ENCODE peak calls at places on chromosomes 13 and 19, in nine cellular contexts. V is breast epithelium, Q is thyroid gland, C is HCT116, W is Peyer's patch, F is spleen, S is stomach, H is adrenal gland, Z is testis. T is an unnamed sample.

GRCh38 chr19:16429066-16429758 is 42.6 kb downstream of the EPS15L1 start:
- DNase-seq in Q (peak), S (peak), W (no peak), H (peak), C (no peak), Z (peak), V (peak), F (no peak), T (peak)

GRCh38 chr13:110062777-110063442 is 244.0 kb downstream of the COL4A1 start:
- DNase-seq in S (no peak), V (no peak), Z (no peak), W (no peak), F (no peak), H (no peak), Q (no peak), C (no peak), T (no peak)

GRCh38 chr13:38421590-38422560 is 72.2 kb downstream of the UFM1 start:
- DNase-seq in S (no peak), C (no peak), Q (no peak), Z (no peak), F (no peak), H (no peak), V (no peak), W (no peak), T (no peak)

GRCh38 chr19:2251577-2252480 is 2.7 kb downstream of the AMH start:
- DNase-seq in V (no peak), S (no peak), H (no peak), C (no peak), W (no peak), Z (no peak), Q (no peak), F (no peak), T (peak)

GRCh38 chr19:4556574-4557185 is 2.8 kb downstream of the SEMA6B start:
- DNase-seq in V (no peak), S (no peak), Z (peak), Q (no peak), F (no peak), H (peak), C (peak), W (no peak), T (no peak)

GRCh38 chr13:21034602-21035190 is 26.7 kb downstream of the LATS2 start:
- DNase-seq in Q (no peak), C (no peak), W (no peak), Z (no peak), V (no peak), F (no peak), S (no peak), H (no peak), T (peak)

GRCh38 chr19:45976180-45976579 is 2.5 kb upstream of the NOVA2 start:
- DNase-seq in Q (no peak), F (no peak), V (no peak), W (no peak), S (no peak), H (no peak), C (no peak), Z (no peak), T (no peak)

GRCh38 chr19:11963566-11964355 is 1.1 kb upstream of the ZNF763 start:
- DNase-seq in V (peak), C (no peak), S (peak), F (peak), H (peak), W (peak), Q (peak), Z (peak), T (peak)

GRCh38 chr19:10191347-10191746 is 3.4 kb downstream of the DNMT1 start:
- DNase-seq in W (no peak), Z (no peak), H (peak), S (peak), Q (no peak), F (no peak), C (no peak), V (peak), T (no peak)

GRCh38 chr13:32426191-32426980 is 1.5 kb downstream of the N4BP2L1 start:
- DNase-seq in S (no peak), F (peak), W (peak), Z (peak), Q (no peak), H (peak), C (no peak), V (no peak), T (no peak)

GRCh38 chr13:23020246-23020843 is 160.4 kb upstream of the SGCG start:
- DNase-seq in H (peak), S (peak), W (no peak), Q (peak), V (peak), C (peak), F (no peak), Z (peak), T (peak)

GRCh38 chr19:36577271-36577996 is 4.3 kb upstream of the ZNF529 start:
- DNase-seq in V (no peak), S (no peak), C (no peak), Q (no peak), H (no peak), Z (no peak), W (no peak), F (no peak), T (no peak)

GRCh38 chr13:49791753-49792549 is 531 bp downstream of the KPNA3 start:
- DNase-seq in V (peak), S (peak), Z (peak), Q (peak), H (peak), W (no peak), F (peak), C (no peak), T (peak)

GRCh38 chr13:49786609-49787008 is 5.9 kb downstream of the KPNA3 start:
- DNase-seq in V (no peak), Z (no peak), S (no peak), W (no peak), Q (no peak), H (no peak), F (no peak), C (no peak), T (no peak)

GRCh38 chr13:49792550-49793324 is at the start of gene KPNA3:
- DNase-seq in F (peak), S (peak), Z (peak), Q (peak), H (peak), C (peak), W (peak), V (peak), T (peak)

GRCh38 chr13:49791214-49791752 is 1.2 kb downstream of the KPNA3 start:
- DNase-seq in Z (peak), V (no peak), Q (peak), W (no peak), S (no peak), H (peak), F (no peak), C (no peak), T (no peak)

DNA sequence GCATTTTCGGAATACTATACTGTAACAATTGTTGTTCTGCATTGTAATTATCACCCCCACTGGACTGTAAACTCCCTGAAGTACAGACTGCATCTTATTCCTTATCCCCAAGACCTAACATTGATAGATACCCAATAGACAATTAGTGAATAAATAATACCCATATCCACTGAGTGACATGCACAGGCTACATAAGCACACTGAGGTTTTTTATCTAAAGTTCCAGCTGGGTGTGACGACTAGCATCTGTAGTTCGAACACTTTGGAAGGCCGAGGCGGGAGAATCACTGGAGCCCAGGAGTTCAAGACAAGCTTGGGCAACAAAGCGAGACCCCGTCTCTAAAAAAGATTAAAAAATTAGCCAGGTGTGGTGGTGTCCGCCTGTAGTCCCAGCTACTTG is 2.5 kb downstream of the KPNA3 start:
- DNase-seq in C (no peak), Q (no peak), W (no peak), S (no peak), V (no peak), F (no peak), Z (no peak), H (no peak), T (no peak)
- TF ChIP-seq POLR2A in C (no peak), Q (no peak), W (no peak), S (no peak), V (no peak), F (no peak), Z (no peak), H (no peak), T (no peak)

GRCh38 chr19:13935765-13936486 is 2.3 kb downstream of the PODNL1 start:
- DNase-seq in F (no peak), C (no peak), W (peak), H (no peak), Z (no peak), V (no peak), Q (no peak), S (no peak), T (no peak)
- H3K27ac ChIP-seq in F (no peak), C (no peak), W (no peak), H (no peak), Z (no peak), V (peak), Q (no peak), S (no peak), T (no peak)

DNA sequence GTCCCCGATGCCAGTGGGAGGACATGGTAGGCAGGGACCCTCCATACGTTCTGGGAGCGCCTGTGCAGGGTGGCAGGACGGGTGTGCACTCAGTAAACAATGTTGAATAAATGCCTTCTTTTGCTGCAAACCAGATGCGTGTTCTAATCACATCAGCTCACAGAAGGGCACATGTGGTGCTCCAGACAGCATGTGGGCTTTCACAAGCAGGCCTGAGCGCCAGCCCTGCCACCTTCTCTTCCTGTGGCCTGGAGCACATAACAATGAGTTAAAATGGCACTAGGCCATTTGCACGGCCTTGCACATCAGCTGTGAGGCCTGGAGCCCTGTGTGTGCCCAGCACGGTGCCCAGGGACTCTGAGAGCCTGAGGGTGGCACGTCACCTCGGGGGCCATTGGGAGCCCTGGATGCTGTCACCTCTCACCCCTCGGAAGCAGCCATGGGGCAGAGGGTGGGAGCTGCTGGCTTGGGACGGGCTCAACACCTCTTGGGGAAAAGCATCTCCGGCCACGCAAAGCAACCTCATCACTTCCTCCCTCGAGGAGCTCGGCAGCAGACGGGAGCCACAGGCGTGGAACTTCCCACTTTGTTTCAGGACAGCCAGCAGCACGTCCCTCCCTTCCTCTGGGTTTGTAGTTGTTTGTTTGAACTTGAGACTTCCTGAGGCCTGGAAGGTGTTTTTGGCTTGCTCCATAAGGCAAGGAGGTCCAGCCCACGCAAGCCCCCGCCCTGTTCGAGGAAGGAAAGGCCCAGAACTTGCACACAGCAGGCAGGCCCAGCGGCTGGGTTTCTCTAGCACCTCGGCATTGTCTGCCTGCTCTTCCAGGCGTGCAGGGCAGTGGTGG is 9.8 kb downstream of the MCF2L start:
- DNase-seq in F (no peak), Q (peak), H (no peak), Z (no peak), S (no peak), V (no peak), C (no peak), W (no peak), T (peak)
- TF ChIP-seq POLR2A in F (no peak), Q (no peak), H (no peak), Z (no peak), S (no peak), V (no peak), C (no peak), W (no peak), T (peak)

DNA sequence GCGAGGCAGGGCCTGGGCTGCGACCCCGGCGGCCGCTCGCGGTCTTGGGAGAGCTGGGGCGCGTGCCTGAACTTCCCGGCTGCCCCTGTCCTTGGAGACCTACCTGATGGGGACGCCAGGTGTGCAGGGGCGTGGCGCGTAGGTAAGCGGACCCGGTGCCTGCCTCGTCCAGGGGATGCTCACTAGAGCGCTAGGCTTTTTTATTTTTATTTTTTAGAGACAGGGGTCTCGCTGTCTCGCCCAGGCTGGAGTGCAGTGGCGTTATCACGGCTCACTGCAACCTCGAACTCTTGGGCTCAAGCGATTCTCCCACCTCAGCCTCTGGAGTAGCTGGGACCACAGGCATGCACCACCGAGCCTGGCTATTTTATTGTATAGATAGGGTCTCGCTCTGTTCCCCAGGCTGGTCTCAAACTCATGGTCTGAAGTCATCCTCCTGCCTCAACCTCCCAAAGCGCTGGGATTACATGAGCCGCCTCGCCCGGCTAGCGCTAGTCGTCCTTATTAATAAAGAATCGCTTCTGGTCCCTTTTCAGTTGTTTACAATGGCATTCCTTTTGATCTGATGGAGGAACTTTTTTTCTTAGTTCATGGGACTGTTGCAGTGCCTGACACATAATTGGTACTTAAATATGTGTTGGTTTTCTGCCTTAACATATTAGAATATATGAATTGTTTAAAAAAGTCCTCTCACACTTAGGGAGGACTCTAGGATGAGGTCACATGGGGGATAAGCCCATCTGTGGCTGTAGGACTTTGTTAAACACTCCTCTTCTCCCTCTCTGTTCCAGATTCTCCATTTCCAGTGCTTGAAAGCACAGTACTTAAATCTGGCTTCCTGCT is 812 bp downstream of the DPY19L3 start:
- DNase-seq in C (peak), F (no peak), S (no peak), Z (no peak), H (no peak), V (no peak), W (no peak), Q (no peak), T (no peak)
- H3K27ac ChIP-seq in C (peak), F (peak), S (peak), Z (peak), H (peak), V (peak), W (peak), Q (peak), T (peak)

DNA sequence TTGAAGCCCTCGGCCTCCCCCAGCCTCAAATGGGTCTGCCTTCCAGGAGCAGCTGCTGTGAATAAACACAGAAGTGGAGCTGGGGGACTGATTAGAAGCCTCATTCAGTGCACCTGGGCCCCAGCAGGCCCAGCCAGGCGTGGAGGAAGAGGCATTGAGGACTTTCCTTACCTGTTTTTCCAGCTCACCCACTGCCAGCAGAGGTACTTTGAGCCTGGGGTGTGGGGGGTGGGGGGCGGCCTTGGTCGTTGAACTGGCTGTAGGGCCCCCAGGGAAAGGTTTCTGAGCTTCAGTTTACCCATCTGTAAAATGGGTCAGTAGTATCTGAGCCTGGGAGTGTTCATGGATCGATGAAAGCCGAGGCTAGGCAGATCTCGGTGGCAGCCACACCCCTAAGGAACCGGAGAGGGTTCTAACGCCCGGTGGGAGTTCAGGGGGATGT is 1.5 kb downstream of the CERS4 start:
- DNase-seq in C (no peak), F (no peak), S (no peak), W (no peak), V (no peak), Q (peak), H (no peak), Z (no peak), T (no peak)
- TF ChIP-seq POLR2A in C (no peak), F (no peak), S (no peak), W (no peak), V (no peak), Q (peak), H (no peak), Z (no peak), T (no peak)

GRCh38 chr13:93344048-93344447 is 117.4 kb downstream of the GPC6 start:
- DNase-seq in C (no peak), Q (no peak), V (no peak), Z (no peak), H (no peak), S (no peak), F (no peak), W (no peak), T (no peak)

GRCh38 chr13:93341517-93341916 is 114.9 kb downstream of the GPC6 start:
- DNase-seq in W (no peak), H (no peak), Z (no peak), C (no peak), S (no peak), F (no peak), Q (no peak), V (no peak), T (no peak)

GRCh38 chr13:93345061-93345460 is 118.5 kb downstream of the GPC6 start:
- DNase-seq in F (no peak), C (no peak), H (no peak), S (no peak), Z (no peak), Q (no peak), W (no peak), V (no peak), T (no peak)

DNA sequence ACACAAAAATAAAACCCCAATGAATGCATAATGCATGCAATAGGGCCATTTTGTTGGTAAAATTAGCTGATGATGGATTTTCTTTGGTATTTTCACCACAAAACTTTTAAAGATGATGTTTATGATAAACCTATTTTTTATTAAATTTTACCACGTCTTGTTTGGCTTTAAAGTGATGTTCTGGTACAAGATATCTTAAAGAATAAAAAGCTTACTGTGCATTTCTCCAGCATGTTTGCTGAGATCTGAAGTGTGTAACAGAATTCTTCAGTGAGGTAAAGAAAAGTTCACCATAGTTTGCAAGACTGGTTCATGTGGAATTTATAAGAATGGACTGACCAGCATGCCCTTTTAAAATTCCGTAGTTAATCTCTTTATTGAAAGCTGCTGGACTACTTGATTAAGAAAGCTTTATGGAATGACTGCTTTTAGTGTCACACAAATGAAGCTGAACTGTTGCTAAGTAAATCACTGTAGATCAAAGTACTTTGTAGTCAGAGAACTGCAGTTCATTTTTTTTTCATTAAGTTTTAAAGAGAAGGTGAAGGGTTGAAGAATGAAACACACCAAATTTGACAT is 119.1 kb downstream of the GPC6 start:
- DNase-seq in S (no peak), Q (no peak), H (no peak), W (no peak), Z (no peak), C (no peak), V (no peak), F (no peak), T (no peak)
- H3K27ac ChIP-seq in S (no peak), Q (no peak), H (no peak), W (no peak), Z (no peak), C (no peak), V (no peak), F (no peak), T (no peak)

DNA sequence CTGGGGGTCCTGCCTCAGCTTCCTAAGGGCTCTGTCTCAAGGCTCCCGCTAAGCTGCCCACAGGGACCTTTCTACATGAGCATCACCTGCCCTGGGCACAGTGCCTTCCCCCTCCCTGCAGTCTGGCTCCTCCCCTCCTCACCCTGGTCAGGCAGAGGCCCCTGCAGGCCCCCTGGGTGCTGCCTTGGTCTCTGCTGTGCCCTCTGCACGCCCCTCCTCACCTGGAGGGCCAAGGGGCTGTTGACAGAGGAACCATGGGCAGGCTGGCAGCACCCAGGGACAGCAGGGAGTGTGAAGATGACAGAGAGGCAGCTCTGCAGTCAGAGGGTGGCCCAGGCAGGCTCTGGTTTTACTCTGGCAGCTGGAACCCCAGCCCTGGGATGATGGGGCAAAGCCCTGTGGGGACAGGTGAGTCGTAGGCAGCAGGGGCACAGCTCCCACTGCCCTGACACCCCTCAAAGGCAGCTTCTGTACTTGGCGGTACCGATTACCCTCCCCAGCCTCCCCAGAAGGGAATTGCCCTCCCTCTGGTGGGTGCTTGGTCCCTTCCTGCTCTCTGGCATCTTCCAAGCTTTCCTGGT is 43.1 kb downstream of the SUGP2 start:
- DNase-seq in H (no peak), S (no peak), Z (no peak), V (no peak), W (no peak), F (no peak), Q (no peak), C (no peak), T (no peak)
- TF ChIP-seq POLR2A in H (no peak), S (no peak), Z (no peak), V (no peak), W (no peak), F (no peak), Q (no peak), C (no peak), T (no peak)

GRCh38 chr19:14519860-14520407 is 1.7 kb upstream of the DNAJB1 start:
- DNase-seq in V (no peak), W (no peak), C (peak), F (no peak), Q (no peak), H (peak), S (peak), Z (peak), T (no peak)
- H3K27ac ChIP-seq in V (peak), W (peak), C (peak), F (peak), Q (peak), H (peak), S (peak), Z (peak), T (peak)

T was measured in heart left ventricle.